ENCODE peak calls at places on chromosomes 7 and 10, in seven cellular contexts. F is SK-N-SH; P is CD8-positive, alpha-beta T cell; B is breast epithelium; J is upper lobe of right lung; Z is GM23338; R is IMR-90. A is an unnamed sample.

GRCh38 chr10:6592080-6592479 is 12.0 kb upstream of the PRKCQ start:
- DNase-seq in F (no peak), P (no peak), B (no peak), J (no peak), Z (no peak), R (no peak), A (no peak)

GRCh38 chr10:6068422-6068821 is 6.3 kb upstream of the IL2RA start:
- DNase-seq in F (no peak), P (no peak), B (no peak), J (no peak), Z (no peak), R (no peak), A (peak)

GRCh38 chr7:3301831-3302618 is 973 bp downstream of the SDK1 start:
- DNase-seq in F (peak), P (peak), B (no peak), J (no peak), Z (peak), R (peak), A (no peak)

GRCh38 chr10:98425511-98426352 is 10.8 kb upstream of the PYROXD2 start:
- DNase-seq in F (peak), P (peak), B (no peak), J (peak), Z (peak), R (peak), A (no peak)

GRCh38 chr10:103257812-103258211 is 12.1 kb downstream of the RPEL1 start:
- DNase-seq in F (no peak), P (no peak), B (no peak), J (no peak), Z (no peak), R (no peak), A (no peak)

GRCh38 chr7:116185450-116185849 is 24.9 kb upstream of the TES start:
- DNase-seq in F (no peak), P (no peak), B (no peak), J (peak), Z (no peak), R (no peak), A (no peak)

GRCh38 chr7:106959753-106960152 is 84.8 kb upstream of the PRKAR2B start:
- DNase-seq in F (no peak), P (no peak), B (no peak), J (no peak), Z (peak), R (no peak), A (no peak)

GRCh38 chr7:122887198-122887597 is 938 bp upstream of the CADPS2 start:
- DNase-seq in F (peak), P (no peak), B (peak), J (peak), Z (peak), R (peak), A (peak)

GRCh38 chr10:133274751-133275682 is 1.7 kb downstream of the ADAM8 start:
- DNase-seq in F (no peak), P (peak), B (no peak), J (no peak), Z (no peak), R (no peak), A (peak)

GRCh38 chr10:43821103-43821502 is 172.4 kb upstream of the ZNF32 start:
- DNase-seq in F (peak), P (no peak), B (no peak), J (no peak), Z (no peak), R (no peak), A (no peak)

GRCh38 chr10:49055231-49055850 is 60.0 kb downstream of the VSTM4 start:
- DNase-seq in F (peak), P (no peak), B (no peak), J (no peak), Z (no peak), R (no peak), A (no peak)

GRCh38 chr10:62183857-62184805 is 84.5 kb downstream of the RTKN2 start:
- DNase-seq in F (no peak), P (no peak), B (no peak), J (no peak), Z (no peak), R (no peak), A (no peak)

GRCh38 chr10:1598393-1599153 is 138.8 kb downstream of the ADARB2 start:
- DNase-seq in F (no peak), P (no peak), B (no peak), J (no peak), Z (no peak), R (no peak), A (no peak)

GRCh38 chr7:117673367-117673766 is 193.5 kb downstream of the CFTR start:
- DNase-seq in F (no peak), P (no peak), B (no peak), J (peak), Z (peak), R (no peak), A (peak)

GRCh38 chr7:16318989-16319915 is 102.1 kb downstream of the CRPPA start:
- DNase-seq in F (no peak), P (no peak), B (no peak), J (no peak), Z (no peak), R (peak), A (no peak)

GRCh38 chr10:59536151-59536550 is 173.5 kb downstream of the SLC16A9 start:
- DNase-seq in F (peak), P (no peak), B (no peak), J (no peak), Z (no peak), R (peak), A (no peak)

GRCh38 chr10:110893559-110894179 is 21.9 kb downstream of the PDCD4 start:
- DNase-seq in F (peak), P (no peak), B (no peak), J (no peak), Z (peak), R (peak), A (no peak)

GRCh38 chr10:93790454-93790853 is 32.7 kb downstream of the LGI1 start:
- DNase-seq in F (no peak), P (no peak), B (no peak), J (no peak), Z (peak), R (no peak), A (no peak)

GRCh38 chr10:86033581-86033980 is 333.0 kb downstream of the GRID1 start:
- DNase-seq in F (no peak), P (no peak), B (no peak), J (no peak), Z (no peak), R (no peak), A (no peak)

GRCh38 chr10:109103278-109103677 is 820.0 kb downstream of the XPNPEP1 start:
- DNase-seq in F (no peak), P (no peak), B (no peak), J (no peak), Z (no peak), R (no peak), A (no peak)

GRCh38 chr7:435518-436366 is 83.9 kb downstream of the PDGFA start:
- DNase-seq in F (no peak), P (no peak), B (no peak), J (no peak), Z (no peak), R (peak), A (peak)

GRCh38 chr10:114900658-114901057 is 37.3 kb upstream of the TRUB1 start:
- DNase-seq in F (no peak), P (no peak), B (no peak), J (no peak), Z (no peak), R (no peak), A (no peak)

GRCh38 chr7:129832701-129833227 is 120.0 kb downstream of the UBE2H start:
- DNase-seq in F (no peak), P (no peak), B (no peak), J (no peak), Z (no peak), R (no peak), A (no peak)

GRCh38 chr7:129829677-129830631 is 122.8 kb downstream of the UBE2H start:
- DNase-seq in F (peak), P (peak), B (no peak), J (no peak), Z (peak), R (peak), A (peak)

GRCh38 chr7:129832282-129832681 is 120.5 kb downstream of the UBE2H start:
- DNase-seq in F (peak), P (no peak), B (no peak), J (no peak), Z (no peak), R (no peak), A (no peak)

GRCh38 chr7:129830949-129831348 is 121.8 kb downstream of the UBE2H start:
- DNase-seq in F (no peak), P (no peak), B (no peak), J (no peak), Z (no peak), R (no peak), A (no peak)

DNA sequence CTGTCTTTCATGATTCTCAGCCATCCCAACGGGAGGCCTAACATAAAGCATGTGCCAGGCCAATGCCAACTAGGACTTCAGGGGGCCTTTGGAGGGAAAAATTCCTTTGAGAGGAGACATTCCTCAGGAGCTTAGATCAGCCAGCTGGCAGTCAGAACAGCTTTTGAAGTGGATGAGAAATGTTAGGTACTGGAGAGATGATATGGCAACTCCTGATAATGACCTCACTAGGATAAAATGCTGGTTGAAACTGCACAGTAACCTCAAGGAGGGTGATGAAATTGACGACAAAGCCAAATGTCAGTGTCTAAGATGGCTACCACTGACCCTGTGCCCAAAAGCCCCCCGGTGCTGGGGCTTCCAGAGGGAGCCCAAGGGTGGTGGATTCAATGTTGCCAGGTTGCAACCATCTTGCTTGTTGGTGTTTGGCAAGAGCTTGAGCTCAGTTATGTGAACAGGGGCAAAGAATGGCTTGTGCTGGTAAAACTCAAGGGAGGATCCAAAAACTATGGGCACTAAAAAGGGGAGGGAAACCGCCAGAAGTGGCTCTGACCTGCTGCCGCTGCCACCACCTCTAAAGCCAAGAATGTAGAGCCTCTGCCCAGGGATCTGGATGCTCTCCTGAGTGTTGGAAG is 121.2 kb downstream of the UBE2H start:
- DNase-seq in F (no peak), P (no peak), B (no peak), J (no peak), Z (peak), R (peak), A (no peak)
- H3K27ac ChIP-seq in F (peak), P (no peak), B (peak), J (peak), Z (no peak), R (peak), A (peak)

GRCh38 chr7:44104880-44105771 is 981 bp downstream of the AEBP1 start:
- DNase-seq in F (peak), P (no peak), B (no peak), J (no peak), Z (peak), R (peak), A (no peak)
- H3K27ac ChIP-seq in F (peak), P (no peak), B (peak), J (peak), Z (no peak), R (no peak), A (peak)

GRCh38 chr7:139568346-139568675 is 44.8 kb downstream of the CLEC2L start:
- DNase-seq in F (no peak), P (no peak), B (no peak), J (no peak), Z (no peak), R (no peak), A (no peak)

GRCh38 chr7:139567647-139568345 is 44.3 kb downstream of the CLEC2L start:
- DNase-seq in F (no peak), P (no peak), B (peak), J (no peak), Z (no peak), R (no peak), A (no peak)

GRCh38 chr7:139566075-139566474 is 42.6 kb downstream of the CLEC2L start:
- DNase-seq in F (no peak), P (peak), B (no peak), J (no peak), Z (no peak), R (no peak), A (no peak)

GRCh38 chr7:139568813-139569490 is 45.5 kb downstream of the CLEC2L start:
- DNase-seq in F (no peak), P (no peak), B (peak), J (no peak), Z (no peak), R (no peak), A (no peak)

DNA sequence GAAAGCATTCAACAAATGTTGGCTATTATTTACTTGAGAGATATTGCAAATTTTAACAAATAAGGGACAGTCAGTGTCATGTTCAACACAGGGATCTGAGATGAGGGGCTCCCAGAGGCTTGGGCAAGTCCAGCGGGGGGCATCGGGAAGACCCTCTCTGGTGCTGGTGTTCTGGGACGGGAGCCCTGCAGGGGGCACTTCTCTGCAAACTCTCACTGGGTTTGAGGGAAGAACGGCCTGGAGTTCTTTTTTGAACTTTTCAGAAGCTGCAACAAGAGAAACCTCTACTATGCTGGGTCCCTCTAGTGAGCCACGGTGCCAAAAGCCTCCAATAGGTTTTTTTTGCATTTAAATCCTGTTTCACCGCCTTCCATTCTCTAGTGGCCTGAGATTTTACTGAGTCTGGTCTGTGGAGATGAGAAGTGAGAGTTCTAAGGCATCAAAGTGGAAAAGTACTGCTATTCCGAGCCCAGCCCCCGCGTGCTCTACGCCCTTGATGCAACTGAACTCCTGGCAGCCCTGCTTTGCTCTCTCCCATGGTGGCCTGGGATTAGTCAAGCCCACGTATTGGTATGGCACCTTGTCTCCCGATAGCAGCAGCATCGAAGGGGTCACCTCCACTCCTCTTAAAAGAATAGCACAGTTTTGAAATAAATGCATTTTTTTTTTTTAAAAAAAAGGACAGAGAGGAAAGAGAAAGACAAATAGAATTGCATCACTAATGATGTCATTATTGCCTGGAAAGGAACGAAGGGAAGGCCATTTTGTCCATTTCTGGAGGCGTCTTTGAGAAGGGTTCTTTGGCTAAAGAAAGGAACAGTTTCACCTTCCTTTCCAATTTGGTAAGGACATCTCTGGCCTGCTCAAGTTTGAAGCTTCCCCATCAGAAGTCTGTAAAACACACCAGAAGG is 43.5 kb downstream of the CLEC2L start:
- DNase-seq in F (no peak), P (no peak), B (peak), J (no peak), Z (peak), R (no peak), A (no peak)
- H3K27ac ChIP-seq in F (no peak), P (no peak), B (no peak), J (no peak), Z (no peak), R (no peak), A (no peak)

DNA sequence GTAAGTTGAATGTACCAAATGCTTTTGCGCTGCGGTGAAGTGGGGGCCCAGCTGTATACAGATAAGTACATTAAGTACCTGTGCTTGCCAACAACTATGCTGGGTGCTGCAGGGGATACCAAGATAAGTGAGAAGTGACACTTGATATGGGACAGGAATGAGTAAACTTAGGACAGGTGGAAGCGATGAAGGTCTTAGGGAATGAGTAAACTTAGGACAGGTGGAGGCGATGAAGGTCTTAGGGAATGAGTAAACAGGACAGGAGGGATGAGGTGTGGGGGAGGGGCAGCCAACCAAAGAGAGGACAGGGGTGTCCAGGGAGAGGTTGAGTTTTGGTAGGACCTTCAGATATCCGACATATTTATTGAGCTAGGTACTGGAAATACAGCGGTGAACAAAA is 1.4 kb downstream of the MDH2 start:
- DNase-seq in F (no peak), P (no peak), B (no peak), J (no peak), Z (peak), R (no peak), A (no peak)
- H3K27ac ChIP-seq in F (no peak), P (no peak), B (no peak), J (no peak), Z (no peak), R (peak), A (no peak)

GRCh38 chr7:143938522-143939243 is 3.6 kb downstream of the OR2F2 start:
- DNase-seq in F (no peak), P (no peak), B (no peak), J (no peak), Z (no peak), R (no peak), A (no peak)
- H3K27ac ChIP-seq in F (no peak), P (no peak), B (no peak), J (no peak), Z (no peak), R (no peak), A (no peak)